ENCODE peak calls at places on chromosomes 3 and 15, in six cellular contexts. One of them, this sample, is unnamed.

GRCh38 chr15:24772256-24772655 is 96.7 kb downstream of the NPAP1 start:
- DNase-seq in cardiac muscle cell: no peak
- DNase-seq in AG10803: no peak
- DNase-seq in pons: no peak
- DNase-seq in tibial artery: no peak
- DNase-seq in AG04449: no peak
- DNase-seq in this sample: no peak

GRCh38 chr3:148641712-148642111 is 56.0 kb upstream of the AGTR1 start:
- DNase-seq in cardiac muscle cell: no peak
- DNase-seq in AG10803: no peak
- DNase-seq in pons: no peak
- DNase-seq in tibial artery: no peak
- DNase-seq in AG04449: no peak
- DNase-seq in this sample: no peak

GRCh38 chr3:121648219-121648958 is 12.3 kb downstream of the HCLS1 start:
- DNase-seq in cardiac muscle cell: peak; percentile 64
- DNase-seq in AG10803: no peak
- DNase-seq in pons: peak; percentile 30
- DNase-seq in tibial artery: no peak
- DNase-seq in AG04449: no peak
- DNase-seq in this sample: no peak

GRCh38 chr3:46276497-46277099 is 34.3 kb downstream of the CCR3 start:
- DNase-seq in cardiac muscle cell: peak; percentile 3
- DNase-seq in AG10803: no peak
- DNase-seq in pons: no peak
- DNase-seq in tibial artery: no peak
- DNase-seq in AG04449: no peak
- DNase-seq in this sample: no peak

GRCh38 chr3:150733936-150734794 is 28.8 kb downstream of the SIAH2 start:
- DNase-seq in cardiac muscle cell: peak; percentile 47
- DNase-seq in AG10803: no peak
- DNase-seq in pons: no peak
- DNase-seq in tibial artery: no peak
- DNase-seq in AG04449: no peak
- DNase-seq in this sample: no peak

GRCh38 chr3:67906256-67906655 is 251.8 kb upstream of the SUCLG2 start:
- DNase-seq in cardiac muscle cell: no peak
- DNase-seq in AG10803: no peak
- DNase-seq in pons: no peak
- DNase-seq in tibial artery: no peak
- DNase-seq in AG04449: no peak
- DNase-seq in this sample: no peak

GRCh38 chr3:8239718-8240698 is 261.6 kb upstream of the LMCD1 start:
- DNase-seq in cardiac muscle cell: peak; percentile 74
- DNase-seq in AG10803: peak; percentile 63
- DNase-seq in pons: peak; percentile 56
- DNase-seq in tibial artery: no peak
- DNase-seq in AG04449: peak; percentile 21
- DNase-seq in this sample: peak; percentile 71

GRCh38 chr15:65940618-65940909 is 71.3 kb downstream of the RAB11A start:
- DNase-seq in cardiac muscle cell: no peak
- DNase-seq in AG10803: peak; percentile 13
- DNase-seq in pons: no peak
- DNase-seq in tibial artery: no peak
- DNase-seq in AG04449: no peak
- DNase-seq in this sample: peak; percentile 44

GRCh38 chr3:14222457-14222856 is 43.8 kb downstream of the LSM3 start:
- DNase-seq in cardiac muscle cell: no peak
- DNase-seq in AG10803: no peak
- DNase-seq in pons: no peak
- DNase-seq in tibial artery: no peak
- DNase-seq in AG04449: no peak
- DNase-seq in this sample: peak; percentile 70

GRCh38 chr3:195104340-195104739 is 166.6 kb downstream of the XXYLT1 start:
- DNase-seq in cardiac muscle cell: no peak
- DNase-seq in AG10803: no peak
- DNase-seq in pons: no peak
- DNase-seq in tibial artery: peak; percentile 62
- DNase-seq in AG04449: no peak
- DNase-seq in this sample: no peak

GRCh38 chr3:20396335-20396734 is 210.3 kb upstream of the SGO1 start:
- DNase-seq in cardiac muscle cell: no peak
- DNase-seq in AG10803: no peak
- DNase-seq in pons: no peak
- DNase-seq in tibial artery: no peak
- DNase-seq in AG04449: no peak
- DNase-seq in this sample: no peak

GRCh38 chr15:76163429-76164020 is 103.7 kb downstream of the TMEM266 start:
- DNase-seq in cardiac muscle cell: peak; percentile 94
- DNase-seq in AG10803: peak; percentile 93
- DNase-seq in pons: no peak
- DNase-seq in tibial artery: peak; percentile 88
- DNase-seq in AG04449: no peak
- DNase-seq in this sample: peak; percentile 76

GRCh38 chr3:62415312-62415791 is 42.0 kb upstream of the FEZF2 start:
- DNase-seq in cardiac muscle cell: no peak
- DNase-seq in AG10803: no peak
- DNase-seq in pons: peak; percentile 6
- DNase-seq in tibial artery: no peak
- DNase-seq in AG04449: no peak
- DNase-seq in this sample: no peak

GRCh38 chr3:63753567-63753966 is 65.5 kb upstream of the C3orf49 start:
- DNase-seq in cardiac muscle cell: peak; percentile 45
- DNase-seq in AG10803: peak; percentile 21
- DNase-seq in pons: no peak
- DNase-seq in tibial artery: no peak
- DNase-seq in AG04449: no peak
- DNase-seq in this sample: peak; percentile 53

GRCh38 chr3:161014997-161015749 is 90.0 kb downstream of the B3GALNT1 start:
- DNase-seq in cardiac muscle cell: no peak
- DNase-seq in AG10803: no peak
- DNase-seq in pons: no peak
- DNase-seq in tibial artery: no peak
- DNase-seq in AG04449: no peak
- DNase-seq in this sample: no peak

GRCh38 chr3:147412491-147412916 is 3.3 kb downstream of the ZIC1 start:
- DNase-seq in cardiac muscle cell: no peak
- DNase-seq in AG10803: no peak
- DNase-seq in pons: no peak
- DNase-seq in tibial artery: no peak
- DNase-seq in AG04449: no peak
- DNase-seq in this sample: no peak

GRCh38 chr15:64152507-64153387 is 1.2 kb downstream of the SNX22 start:
- DNase-seq in cardiac muscle cell: no peak
- DNase-seq in AG10803: no peak
- DNase-seq in pons: no peak
- DNase-seq in tibial artery: peak; percentile 65
- DNase-seq in AG04449: no peak
- DNase-seq in this sample: peak; percentile 8

GRCh38 chr3:29936766-29937165 is 655.9 kb downstream of the RBMS3 start:
- DNase-seq in cardiac muscle cell: no peak
- DNase-seq in AG10803: no peak
- DNase-seq in pons: no peak
- DNase-seq in tibial artery: no peak
- DNase-seq in AG04449: no peak
- DNase-seq in this sample: no peak

GRCh38 chr3:66481071-66482001 is 19.5 kb downstream of the LRIG1 start:
- DNase-seq in cardiac muscle cell: no peak
- DNase-seq in AG10803: no peak
- DNase-seq in pons: no peak
- DNase-seq in tibial artery: no peak
- DNase-seq in AG04449: no peak
- DNase-seq in this sample: no peak

GRCh38 chr3:39978293-39978692 is 168.9 kb downstream of the MYRIP start:
- DNase-seq in cardiac muscle cell: no peak
- DNase-seq in AG10803: no peak
- DNase-seq in pons: no peak
- DNase-seq in tibial artery: no peak
- DNase-seq in AG04449: no peak
- DNase-seq in this sample: no peak

GRCh38 chr3:157572559-157573270 is 69.5 kb upstream of the VEPH1 start:
- DNase-seq in cardiac muscle cell: peak; percentile 82
- DNase-seq in AG10803: peak; percentile 49
- DNase-seq in pons: peak; percentile 48
- DNase-seq in tibial artery: no peak
- DNase-seq in AG04449: no peak
- DNase-seq in this sample: peak; percentile 69

GRCh38 chr3:186909078-186909853 is 21.1 kb upstream of the ST6GAL1 start:
- DNase-seq in cardiac muscle cell: no peak
- DNase-seq in AG10803: no peak
- DNase-seq in pons: no peak
- DNase-seq in tibial artery: no peak
- DNase-seq in AG04449: no peak
- DNase-seq in this sample: no peak